ENCODE peak calls at places on chromosomes 3 and 15, in nine cellular contexts. Y is fibroblast of pulmonary artery; A is posterior cingulate gyrus; X is esophagus squamous epithelium; V is SW 1271; R is stimulated activated CD4-positive, alpha-beta T cell treated with anti-CD3 and anti-CD28 coated beads, Interleukin-2, amount 100 ng/mL, for 48 hours; M is pons; F is EL; W is GM23248. P is an unnamed sample.

GRCh38 chr3:175535351-175535750 is 676.2 kb downstream of the NAALADL2 start:
- DNase-seq in M (no peak), W (no peak), F (no peak), R (no peak), A (no peak), Y (no peak), X (no peak), V (no peak), P (no peak)

GRCh38 chr15:86743283-86743903 is 663.7 kb downstream of the AGBL1 start:
- DNase-seq in F (no peak), R (peak), X (no peak), W (no peak), V (peak), M (no peak), A (no peak), Y (no peak), P (no peak)

GRCh38 chr3:136994772-136995516 is 37.2 kb downstream of the IL20RB start:
- DNase-seq in V (peak), R (no peak), W (peak), F (peak), A (peak), Y (peak), X (peak), M (peak), P (peak)

GRCh38 chr3:134852893-134853351 is 57.9 kb downstream of the EPHB1 start:
- DNase-seq in F (no peak), Y (no peak), V (no peak), A (no peak), X (peak), M (peak), R (no peak), W (no peak), P (no peak)

GRCh38 chr3:150308481-150308918 is 99.6 kb upstream of the TSC22D2 start:
- DNase-seq in M (no peak), R (no peak), F (no peak), V (no peak), A (no peak), Y (no peak), X (no peak), W (no peak), P (no peak)

GRCh38 chr3:132407025-132407424 is 10.3 kb upstream of the DNAJC13 start:
- DNase-seq in Y (no peak), W (no peak), F (no peak), V (no peak), A (no peak), M (no peak), X (no peak), R (no peak), P (no peak)

GRCh38 chr3:8593022-8593817 is 51.4 kb downstream of the SSUH2 start:
- DNase-seq in Y (no peak), M (no peak), X (no peak), V (no peak), F (no peak), W (peak), A (no peak), R (no peak), P (no peak)

GRCh38 chr3:171028025-171028778 is 1.7 kb upstream of the SLC2A2 start:
- DNase-seq in M (peak), Y (peak), W (peak), F (peak), R (peak), V (no peak), X (no peak), A (peak), P (peak)

GRCh38 chr15:44811347-44811746 is 75.0 kb downstream of the TRIM69 start:
- DNase-seq in M (no peak), A (no peak), W (no peak), F (no peak), Y (no peak), X (no peak), R (no peak), V (no peak), P (no peak)

GRCh38 chr3:139130390-139131140 is 85.9 kb upstream of the PRR23C start:
- DNase-seq in V (no peak), A (no peak), R (no peak), Y (no peak), X (no peak), W (no peak), M (no peak), F (no peak), P (no peak)

GRCh38 chr15:79283252-79284048 is 928 bp downstream of the ANKRD34C start:
- DNase-seq in A (peak), Y (peak), X (no peak), R (peak), M (no peak), W (peak), F (peak), V (no peak), P (peak)

GRCh38 chr3:129245141-129245540 is 4.3 kb upstream of the COPG1 start:
- DNase-seq in Y (no peak), F (no peak), R (no peak), W (peak), M (no peak), X (no peak), V (no peak), A (no peak), P (no peak)

GRCh38 chr15:50676799-50677483 is 9.7 kb downstream of the TRPM7 start:
- DNase-seq in A (no peak), M (no peak), V (no peak), Y (peak), R (no peak), F (peak), X (no peak), W (peak), P (no peak)

GRCh38 chr3:175865724-175866123 is 1006.6 kb downstream of the NAALADL2 start:
- DNase-seq in R (no peak), V (no peak), F (no peak), X (no peak), M (no peak), A (no peak), Y (no peak), W (no peak), P (no peak)

GRCh38 chr15:59168536-59168935 is 38.1 kb upstream of the LDHAL6B start:
- DNase-seq in F (peak), W (peak), R (no peak), X (no peak), V (no peak), Y (peak), M (no peak), A (no peak), P (peak)

GRCh38 chr3:167941234-167941995 is 154.3 kb downstream of the GOLIM4 start:
- DNase-seq in R (no peak), V (no peak), X (no peak), M (peak), A (no peak), F (peak), W (peak), Y (peak), P (peak)

GRCh38 chr3:120726784-120727183 is 15.5 kb downstream of the RABL3 start:
- DNase-seq in F (peak), Y (peak), M (no peak), A (no peak), V (no peak), X (no peak), W (peak), R (no peak), P (no peak)

GRCh38 chr3:52816654-52817053 is 13.8 kb downstream of the ITIH4 start:
- DNase-seq in X (no peak), M (no peak), Y (no peak), V (no peak), W (no peak), F (no peak), R (no peak), A (no peak), P (no peak)

GRCh38 chr3:30502742-30503073 is 103.7 kb upstream of the TGFBR2 start:
- DNase-seq in M (no peak), R (no peak), Y (no peak), V (no peak), F (peak), A (no peak), X (no peak), W (peak), P (no peak)

GRCh38 chr3:64595253-64595694 is 92.5 kb downstream of the ADAMTS9 start:
- DNase-seq in A (no peak), R (no peak), M (peak), W (peak), V (no peak), F (no peak), Y (peak), X (no peak), P (peak)

GRCh38 chr3:148158210-148158609 is 539.5 kb upstream of the AGTR1 start:
- DNase-seq in X (no peak), A (no peak), M (peak), R (no peak), Y (peak), F (peak), W (peak), V (no peak), P (peak)

GRCh38 chr3:195698325-195699147 is 22.2 kb upstream of the MUC20 start:
- DNase-seq in A (no peak), R (no peak), M (no peak), W (no peak), Y (no peak), V (no peak), F (peak), X (no peak), P (no peak)

GRCh38 chr3:178546079-178546478 is 9.8 kb downstream of the KCNMB2 start:
- DNase-seq in R (no peak), M (no peak), X (no peak), A (no peak), V (no peak), W (no peak), Y (no peak), F (no peak), P (no peak)

GRCh38 chr3:64084640-64085039 is 61.3 kb upstream of the PSMD6 start:
- DNase-seq in A (no peak), F (peak), R (no peak), M (no peak), Y (peak), W (peak), V (no peak), X (no peak), P (peak)

GRCh38 chr3:66405701-66406091 is 95.1 kb downstream of the LRIG1 start:
- DNase-seq in V (no peak), A (peak), X (no peak), M (peak), R (no peak), F (peak), Y (peak), W (peak), P (peak)

GRCh38 chr3:184156522-184156955 is 1.4 kb downstream of the DVL3 start:
- DNase-seq in V (peak), Y (peak), A (peak), M (peak), R (no peak), F (peak), X (no peak), W (peak), P (peak)

GRCh38 chr3:45306406-45307008 is 80.4 kb upstream of the TMEM158 start:
- DNase-seq in A (no peak), X (no peak), V (no peak), Y (no peak), F (no peak), W (no peak), R (no peak), M (no peak), P (no peak)

GRCh38 chr15:68783226-68784054 is 37.3 kb downstream of the ANP32A start:
- DNase-seq in X (no peak), A (no peak), W (no peak), Y (peak), R (peak), V (no peak), M (no peak), F (no peak), P (peak)

GRCh38 chr3:114608293-114608692 is 314.5 kb downstream of the TIGIT start:
- DNase-seq in A (no peak), Y (peak), R (no peak), X (no peak), M (no peak), V (peak), W (peak), F (peak), P (no peak)

GRCh38 chr3:169668081-169668956 is 4.8 kb upstream of the MECOM start:
- DNase-seq in A (peak), F (peak), X (no peak), M (no peak), Y (peak), R (no peak), W (peak), V (no peak), P (peak)

GRCh38 chr3:112357888-112358287 is 24.9 kb downstream of the CD200 start:
- DNase-seq in R (no peak), M (no peak), W (no peak), A (no peak), X (no peak), Y (no peak), V (no peak), F (no peak), P (no peak)

GRCh38 chr3:174536319-174536718 is 322.8 kb upstream of the NAALADL2 start:
- DNase-seq in X (no peak), M (no peak), V (no peak), Y (no peak), F (no peak), R (no peak), W (no peak), A (no peak), P (no peak)

GRCh38 chr15:85582076-85582718 is 201.8 kb downstream of the AKAP13 start:
- DNase-seq in Y (peak), R (no peak), A (no peak), X (no peak), W (peak), F (no peak), M (no peak), V (no peak), P (peak)

GRCh38 chr3:65778966-65779365 is 259.8 kb downstream of the MAGI1 start:
- DNase-seq in F (peak), R (no peak), X (no peak), V (no peak), M (no peak), A (no peak), Y (no peak), W (peak), P (no peak)

GRCh38 chr15:99929266-99929665 is 196.0 kb upstream of the LYSMD4 start:
- DNase-seq in M (no peak), X (no peak), Y (no peak), R (no peak), F (no peak), W (no peak), V (no peak), A (no peak), P (no peak)

GRCh38 chr3:179615458-179616173 is 11.0 kb downstream of the NDUFB5 start:
- DNase-seq in R (no peak), A (no peak), X (no peak), F (peak), W (no peak), M (no peak), Y (peak), V (no peak), P (peak)

GRCh38 chr3:23385327-23385726 is 182.2 kb downstream of the UBE2E2 start:
- DNase-seq in F (no peak), M (no peak), Y (no peak), V (no peak), X (no peak), W (no peak), R (no peak), A (no peak), P (no peak)

P was measured in lung microvascular endothelial cell.